ENCODE peak calls at places on chromosomes 7 and 10, in seven cellular contexts. W, J, H, R, F, C and P are unnamed samples.

GRCh38 chr7:132065193-132065972 is 509.0 kb upstream of the PODXL start:
- DNase-seq in R (no peak), W (no peak), C (peak), F (no peak), J (no peak), H (no peak), P (no peak)

GRCh38 chr10:43114743-43115611 is 23.3 kb upstream of the CSGALNACT2 start:
- DNase-seq in J (peak), H (no peak), C (peak), F (no peak), R (no peak), W (no peak), P (no peak)

GRCh38 chr10:92241158-92241500 is 49.7 kb downstream of the CPEB3 start:
- DNase-seq in R (no peak), F (no peak), J (no peak), W (peak), C (peak), H (no peak), P (no peak)

GRCh38 chr7:104272767-104273384 is 55.5 kb upstream of the LHFPL3 start:
- DNase-seq in H (no peak), C (peak), F (no peak), W (no peak), R (no peak), J (no peak), P (peak)

GRCh38 chr10:76558586-76558985 is 1079.0 kb downstream of the KCNMA1 start:
- DNase-seq in W (no peak), J (no peak), R (no peak), C (peak), H (no peak), F (no peak), P (no peak)

GRCh38 chr7:158366916-158367633 is 220.5 kb downstream of the PTPRN2 start:
- DNase-seq in H (no peak), F (no peak), R (no peak), C (no peak), J (no peak), W (no peak), P (no peak)

GRCh38 chr10:86346794-86347665 is 19.6 kb downstream of the GRID1 start:
- DNase-seq in R (no peak), F (no peak), H (no peak), C (no peak), J (peak), W (no peak), P (no peak)

GRCh38 chr7:132353902-132354301 is 222.4 kb downstream of the PLXNA4 start:
- DNase-seq in C (peak), H (no peak), W (no peak), J (no peak), F (no peak), R (no peak), P (no peak)

GRCh38 chr7:102155821-102156441 is 130.7 kb upstream of the SH2B2 start:
- DNase-seq in F (no peak), R (no peak), C (no peak), W (no peak), J (no peak), H (no peak), P (no peak)